ENCODE peak calls at places on chromosomes 2 and 18, in five cellular contexts. One of them, this sample, is unnamed.

GRCh38 chr18:70039186-70039585 is 91.5 kb upstream of the CD226 start:
- DNase-seq in NCI-H510A treated with DMSO at 0.1 percent for 48 hours: no peak
- DNase-seq in Right ventricle myocardium superior: no peak
- DNase-seq in AG08396: no peak
- DNase-seq in esophagus muscularis mucosa: no peak
- DNase-seq in this sample: no peak

GRCh38 chr2:22281033-22281432 is 1103.9 kb upstream of the KLHL29 start:
- DNase-seq in NCI-H510A treated with DMSO at 0.1 percent for 48 hours: no peak
- DNase-seq in Right ventricle myocardium superior: no peak
- DNase-seq in AG08396: peak
- DNase-seq in esophagus muscularis mucosa: no peak
- DNase-seq in this sample: no peak

GRCh38 chr2:63950414-63950813 is 68.8 kb downstream of the VPS54 start:
- DNase-seq in NCI-H510A treated with DMSO at 0.1 percent for 48 hours: no peak
- DNase-seq in Right ventricle myocardium superior: no peak
- DNase-seq in AG08396: no peak
- DNase-seq in esophagus muscularis mucosa: no peak
- DNase-seq in this sample: no peak

GRCh38 chr18:24443870-24444269 is 16.6 kb upstream of the HRH4 start:
- DNase-seq in NCI-H510A treated with DMSO at 0.1 percent for 48 hours: no peak
- DNase-seq in Right ventricle myocardium superior: no peak
- DNase-seq in AG08396: no peak
- DNase-seq in esophagus muscularis mucosa: no peak
- DNase-seq in this sample: no peak

GRCh38 chr2:3602553-3603339 is 7.8 kb downstream of the COLEC11 start:
- DNase-seq in NCI-H510A treated with DMSO at 0.1 percent for 48 hours: no peak
- DNase-seq in Right ventricle myocardium superior: no peak
- DNase-seq in AG08396: no peak
- DNase-seq in esophagus muscularis mucosa: peak
- DNase-seq in this sample: no peak

GRCh38 chr2:232336956-232337700 is 41.4 kb upstream of the ALPP start:
- DNase-seq in NCI-H510A treated with DMSO at 0.1 percent for 48 hours: no peak
- DNase-seq in Right ventricle myocardium superior: peak
- DNase-seq in AG08396: no peak
- DNase-seq in esophagus muscularis mucosa: no peak
- DNase-seq in this sample: no peak

GRCh38 chr2:152326710-152327109 is 8.3 kb upstream of the FMNL2 start:
- DNase-seq in NCI-H510A treated with DMSO at 0.1 percent for 48 hours: no peak
- DNase-seq in Right ventricle myocardium superior: no peak
- DNase-seq in AG08396: no peak
- DNase-seq in esophagus muscularis mucosa: no peak
- DNase-seq in this sample: no peak

GRCh38 chr18:46054956-46055831 is 16.9 kb downstream of the PSTPIP2 start:
- DNase-seq in NCI-H510A treated with DMSO at 0.1 percent for 48 hours: no peak
- DNase-seq in Right ventricle myocardium superior: no peak
- DNase-seq in AG08396: no peak
- DNase-seq in esophagus muscularis mucosa: no peak
- DNase-seq in this sample: no peak

GRCh38 chr2:109607766-109608165 is 6.0 kb downstream of the SEPTIN10 start:
- DNase-seq in NCI-H510A treated with DMSO at 0.1 percent for 48 hours: no peak
- DNase-seq in Right ventricle myocardium superior: no peak
- DNase-seq in AG08396: no peak
- DNase-seq in esophagus muscularis mucosa: no peak
- DNase-seq in this sample: no peak

GRCh38 chr18:60506682-60507081 is 134.1 kb upstream of the MC4R start:
- DNase-seq in NCI-H510A treated with DMSO at 0.1 percent for 48 hours: no peak
- DNase-seq in Right ventricle myocardium superior: no peak
- DNase-seq in AG08396: no peak
- DNase-seq in esophagus muscularis mucosa: no peak
- DNase-seq in this sample: no peak

This sample was measured in T-helper 2 cell.